ENCODE peak calls at places on chromosomes 12 and 14, in seven cellular contexts. T, V, G, B, Z, X and C are unnamed samples. For H3K36me3, the result is how much of the 10 kb centered on the place peaks cover.

GRCh38 chr12:85279449-85280137 is 427 bp upstream of the ALX1 start:
- DNase-seq in X (peak), Z (no peak), B (peak), V (no peak), G (no peak), T (no peak), C (no peak)

GRCh38 chr14:98665019-98665418 is 607.0 kb downstream of the BCL11B start:
- DNase-seq in G (no peak), T (no peak), V (no peak), Z (no peak), B (no peak), X (no peak), C (no peak)

GRCh38 chr12:123801573-123802178 is 39.6 kb downstream of the DNAH10 start:
- DNase-seq in B (no peak), T (no peak), V (no peak), Z (peak), X (no peak), G (no peak), C (peak)

GRCh38 chr12:84701041-84701440 is 211.6 kb downstream of the SLC6A15 start:
- DNase-seq in X (no peak), V (no peak), Z (peak), G (no peak), B (no peak), T (no peak), C (no peak)

GRCh38 chr14:48350971-48351370 is 675.6 kb upstream of the MDGA2 start:
- DNase-seq in T (no peak), V (no peak), X (no peak), Z (peak), G (no peak), B (no peak), C (peak)

GRCh38 chr14:44701563-44702263 is 194.6 kb upstream of the FSCB start:
- DNase-seq in V (no peak), B (no peak), X (no peak), Z (peak), G (no peak), T (no peak), C (no peak)

GRCh38 chr14:104011824-104012517 is 69.6 kb upstream of the RD3L start:
- DNase-seq in G (no peak), X (no peak), V (no peak), B (no peak), T (no peak), Z (no peak), C (no peak)

GRCh38 chr14:90235179-90235976 is 21.0 kb upstream of the PSMC1 start:
- DNase-seq in G (peak), T (peak), Z (peak), B (peak), V (no peak), X (peak), C (peak)

GRCh38 chr14:102338724-102339123 is 19.2 kb downstream of the ZNF839 start:
- DNase-seq in X (no peak), Z (no peak), G (no peak), B (no peak), V (no peak), T (no peak), C (no peak)
- TF ChIP-seq CTCF in X (no peak), Z (no peak), G (no peak), B (peak), V (no peak), T (no peak), C (no peak)

DNA sequence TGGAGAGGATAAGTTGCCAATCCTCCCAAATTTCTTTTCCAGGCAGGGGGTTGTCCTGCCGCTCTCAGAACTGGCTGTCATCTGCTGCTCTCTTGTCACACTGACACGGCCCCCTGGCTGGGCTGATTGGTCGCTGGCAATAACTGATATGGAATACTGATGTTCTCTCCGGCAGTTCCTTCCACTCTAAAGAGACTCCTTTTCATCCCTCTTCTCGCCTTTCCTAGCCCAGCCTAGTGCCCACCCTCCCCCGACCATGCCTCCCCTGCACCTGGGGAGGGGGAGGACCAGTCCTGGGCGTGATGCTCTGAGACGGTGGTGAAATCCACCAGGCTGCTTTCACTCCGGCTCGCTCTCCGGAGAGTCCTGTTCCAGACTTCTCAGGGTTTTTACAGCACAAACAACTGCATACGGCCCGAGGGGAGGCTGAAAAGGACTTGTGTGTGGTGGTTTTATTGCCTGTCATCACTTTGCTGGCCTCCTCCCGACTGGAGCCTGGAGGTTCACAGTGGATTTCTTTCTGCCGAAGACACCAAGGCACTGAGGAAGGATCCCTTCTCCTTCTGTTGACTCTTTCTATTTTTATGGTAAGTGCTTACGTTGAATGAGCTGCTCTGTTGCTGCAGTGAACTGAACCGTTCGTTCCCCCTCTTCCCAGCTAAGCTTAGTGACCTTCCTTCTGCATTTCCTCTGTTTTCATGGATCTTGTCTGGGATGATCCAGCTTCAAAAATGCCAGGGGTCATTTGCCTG is at the start of gene ANO4:
- DNase-seq in X (no peak), B (no peak), T (no peak), Z (no peak), V (no peak), G (no peak), C (no peak)
- H3K4me3 ChIP-seq in X (no peak), B (peak), T (no peak), Z (peak), V (peak), G (no peak), C (no peak)

DNA sequence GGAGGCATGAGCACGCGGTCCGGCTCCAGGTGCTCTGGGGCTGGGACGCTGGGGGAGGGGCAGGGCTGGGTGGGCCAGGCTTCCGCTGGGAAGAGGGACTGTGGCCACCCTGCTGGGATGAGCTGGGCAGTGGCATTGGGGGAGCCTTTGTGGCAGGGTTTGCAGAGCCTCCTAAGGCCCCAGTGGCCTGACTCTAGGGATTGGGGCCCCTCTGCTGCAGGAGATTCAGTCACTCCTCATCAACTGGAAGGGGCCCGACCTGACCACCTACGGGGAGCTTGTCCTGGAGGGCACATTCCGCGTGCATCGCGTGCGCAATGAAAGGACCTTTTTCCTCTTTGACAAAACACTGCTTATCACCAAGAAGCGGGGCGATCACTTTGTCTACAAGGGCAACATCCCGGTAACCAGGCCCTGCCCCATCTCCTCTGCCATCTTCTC is 26.9 kb downstream of the PLEKHG3 start:
- DNase-seq in Z (no peak), X (peak), T (no peak), V (no peak), B (no peak), G (no peak), C (no peak)
- H3K36me3 ChIP-seq in Z (under half), X (under half), T (under half), V (half or more), B (under half), G (half or more), C (half or more)

DNA sequence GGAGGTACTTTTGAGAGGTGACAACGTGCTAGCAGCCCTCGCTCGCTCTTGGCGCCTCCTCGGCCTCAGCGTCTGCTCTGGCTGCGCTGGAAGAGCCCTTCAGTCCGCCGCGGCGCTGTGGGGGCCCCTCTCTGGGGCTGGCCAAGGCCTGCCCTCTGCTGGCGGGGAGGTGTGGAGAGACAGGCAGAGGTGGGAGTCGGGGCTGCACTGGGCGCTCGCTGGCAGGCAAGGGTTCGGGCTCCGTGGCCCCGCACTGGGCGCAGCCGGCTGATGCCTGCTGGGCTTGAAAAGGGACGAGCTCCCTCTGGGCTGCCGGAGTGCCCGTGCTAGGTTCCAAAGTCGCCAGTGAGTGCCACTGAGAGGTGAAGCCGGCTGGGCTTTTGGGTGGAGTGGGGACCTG is 580.0 kb downstream of the DIO2 start:
- DNase-seq in X (peak), G (no peak), V (no peak), B (no peak), T (peak), Z (no peak), C (no peak)
- TF ChIP-seq CTCF in X (no peak), G (no peak), V (no peak), B (no peak), T (no peak), Z (no peak), C (no peak)

GRCh38 chr12:15208871-15209656 is 12.2 kb downstream of the RERG start:
- DNase-seq in G (no peak), B (peak), X (no peak), Z (peak), T (no peak), V (no peak), C (peak)

GRCh38 chr12:15206831-15207394 is 14.3 kb downstream of the RERG start:
- DNase-seq in V (no peak), G (no peak), B (no peak), X (no peak), T (no peak), Z (peak), C (no peak)

GRCh38 chr12:15206338-15206737 is 14.9 kb downstream of the RERG start:
- DNase-seq in Z (no peak), X (no peak), G (no peak), V (no peak), B (no peak), T (no peak), C (no peak)

GRCh38 chr12:15208140-15208539 is 13.1 kb downstream of the RERG start:
- DNase-seq in G (no peak), V (no peak), X (no peak), Z (no peak), B (peak), T (no peak), C (peak)

GRCh38 chr12:15205341-15206010 is 15.7 kb downstream of the RERG start:
- DNase-seq in X (no peak), B (no peak), T (no peak), Z (no peak), G (no peak), V (no peak), C (no peak)
- H3K4me3 ChIP-seq in X (no peak), B (no peak), T (no peak), Z (no peak), G (no peak), V (peak), C (no peak)

GRCh38 chr14:91293281-91293680 is 48.8 kb upstream of the GPR68 start:
- DNase-seq in Z (no peak), V (no peak), T (peak), B (no peak), X (no peak), G (no peak), C (no peak)
- H3K36me3 ChIP-seq in Z (under half), V (under half), T (under half), B (under half), X (under half), G (half or more), C (under half)